ENCODE peak calls at places on chromosomes 7 and 10, in seven cellular contexts. Z is activated T-cell treated with anti-CD3 and anti-CD28 coated beads for 48 hours; L is activated CD4-positive, alpha-beta T cell treated with anti-CD3 and anti-CD28 coated beads, Interleukin-2, amount 50 U/mL, for 4 hours; A is GM20000; H is breast epithelium; V is Calu3; C is right atrium auricular region. K is an unnamed sample.

GRCh38 chr7:117110480-117111315 is 157.4 kb downstream of the ST7 start:
- DNase-seq in Z (peak), L (peak), A (peak), H (no peak), V (no peak), C (no peak), K (no peak)

GRCh38 chr7:115679976-115680375 is 350.6 kb downstream of the TFEC start:
- DNase-seq in Z (no peak), L (no peak), A (peak), H (no peak), V (peak), C (no peak), K (no peak)

GRCh38 chr7:30656006-30656575 is 26.2 kb downstream of the CRHR2 start:
- DNase-seq in Z (no peak), L (no peak), A (no peak), H (no peak), V (no peak), C (no peak), K (no peak)

GRCh38 chr10:84267503-84268126 is 22.8 kb downstream of the RGR start:
- DNase-seq in Z (peak), L (peak), A (peak), H (no peak), V (peak), C (no peak), K (no peak)

GRCh38 chr10:30553625-30554442 is 75.7 kb downstream of the LYZL2 start:
- DNase-seq in Z (no peak), L (no peak), A (no peak), H (peak), V (peak), C (peak), K (peak)

GRCh38 chr7:25847331-25848070 is 304.5 kb upstream of the NFE2L3 start:
- DNase-seq in Z (no peak), L (no peak), A (no peak), H (no peak), V (no peak), C (no peak), K (no peak)

GRCh38 chr7:18208921-18209320 is 181.3 kb upstream of the PRPS1L1 start:
- DNase-seq in Z (no peak), L (no peak), A (no peak), H (no peak), V (no peak), C (no peak), K (no peak)

GRCh38 chr7:31958216-31958615 is 112.0 kb downstream of the PDE1C start:
- DNase-seq in Z (no peak), L (no peak), A (no peak), H (no peak), V (no peak), C (no peak), K (no peak)

GRCh38 chr10:1654811-1655356 is 82.4 kb downstream of the ADARB2 start:
- DNase-seq in Z (no peak), L (no peak), A (no peak), H (no peak), V (no peak), C (no peak), K (no peak)